ENCODE peak calls at places on chromosomes 12 and 14, in nine cellular contexts. P is AG04450; W is lower lobe of right lung; T is lung; H is BE2C; S is transverse colon; U is heart right ventricle; Q is CD8-positive, alpha-beta T cell; B is tibial artery. X is an unnamed sample.

GRCh38 chr12:48973992-48974673 is 2.6 kb upstream of the WNT10B start:
- DNase-seq in P (no peak), W (peak; percentile 62), T (no peak), H (peak; percentile 74), S (no peak), U (peak; percentile 65), Q (no peak), B (no peak), X (no peak)

GRCh38 chr14:50082308-50082742 is 34.0 kb downstream of the VCPKMT start:
- DNase-seq in P (no peak), W (no peak), T (no peak), H (no peak), S (no peak), U (no peak), Q (peak; percentile 89), B (no peak), X (no peak)

GRCh38 chr12:76586764-76587395 is 27.3 kb upstream of the OSBPL8 start:
- DNase-seq in P (peak; percentile 18), W (no peak), T (no peak), H (peak; percentile 12), S (peak; percentile 13), U (no peak), Q (peak; percentile 36), B (no peak), X (no peak)

GRCh38 chr12:27272375-27273028 is 28.4 kb downstream of the STK38L start:
- DNase-seq in P (no peak), W (no peak), T (no peak), H (no peak), S (no peak), U (no peak), Q (no peak), B (no peak), X (no peak)

GRCh38 chr12:8638951-8639350 is 23.7 kb downstream of the MFAP5 start:
- DNase-seq in P (no peak), W (no peak), T (no peak), H (no peak), S (no peak), U (no peak), Q (no peak), B (no peak), X (no peak)

GRCh38 chr14:65847065-65847847 is 434.7 kb downstream of the FUT8 start:
- DNase-seq in P (no peak), W (no peak), T (no peak), H (no peak), S (peak; percentile 43), U (no peak), Q (peak; percentile 84), B (no peak), X (no peak)

GRCh38 chr12:95942106-95942531 is 295 bp downstream of the CCDC38 start:
- DNase-seq in P (no peak), W (no peak), T (no peak), H (no peak), S (no peak), U (no peak), Q (no peak), B (no peak), X (no peak)

GRCh38 chr12:88895634-88896033 is 315.4 kb upstream of the KITLG start:
- DNase-seq in P (peak; percentile 6), W (no peak), T (no peak), H (no peak), S (no peak), U (no peak), Q (no peak), B (no peak), X (no peak)

GRCh38 chr14:23492618-23493272 is 23.2 kb downstream of the NGDN start:
- DNase-seq in P (no peak), W (no peak), T (no peak), H (no peak), S (no peak), U (no peak), Q (no peak), B (no peak), X (no peak)

GRCh38 chr12:41486718-41487117 is 298.6 kb downstream of the PDZRN4 start:
- DNase-seq in P (peak; percentile 1), W (no peak), T (no peak), H (no peak), S (no peak), U (no peak), Q (no peak), B (no peak), X (no peak)

GRCh38 chr12:108838194-108839010 is 19.0 kb downstream of the SSH1 start:
- DNase-seq in P (peak; percentile 100), W (peak; percentile 89), T (peak; percentile 80), H (peak; percentile 85), S (peak; percentile 78), U (peak; percentile 87), Q (peak; percentile 67), B (peak; percentile 94), X (peak; percentile 60)

GRCh38 chr12:54016478-54016964 is 7.7 kb downstream of the HOXC8 start:
- DNase-seq in P (no peak), W (no peak), T (no peak), H (peak; percentile 53), S (no peak), U (no peak), Q (no peak), B (no peak), X (no peak)

GRCh38 chr12:96400631-96401060 is 407 bp upstream of the CDK17 start:
- DNase-seq in P (no peak), W (no peak), T (no peak), H (no peak), S (no peak), U (no peak), Q (no peak), B (no peak), X (no peak)

DNA sequence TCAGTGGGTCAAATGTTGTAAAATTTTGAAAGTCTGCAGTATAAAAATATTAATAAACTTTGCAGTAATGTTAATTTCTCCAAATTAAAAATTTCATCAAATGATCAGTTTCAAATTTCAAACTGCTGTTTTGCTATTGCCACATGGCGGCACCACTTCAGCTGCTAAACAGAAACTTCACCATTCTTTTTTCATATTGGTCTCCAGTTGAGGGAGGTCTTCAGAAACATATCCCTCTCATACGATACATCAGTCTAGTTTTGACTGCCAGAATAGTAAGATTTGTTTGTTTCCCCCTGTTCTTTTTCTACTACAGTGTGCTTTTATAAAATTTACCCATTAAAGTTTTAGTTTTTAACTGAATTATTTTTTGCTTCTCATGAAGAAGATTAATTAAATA is 4.2 kb upstream of the TRHDE start:
- DNase-seq in P (no peak), W (no peak), T (no peak), H (no peak), S (no peak), U (no peak), Q (no peak), B (no peak), X (no peak)
- TF ChIP-seq CTCF in P (peak; percentile 49), W (no peak), T (no peak), H (peak; percentile 44), S (no peak), U (no peak), Q (no peak), B (peak; percentile 16), X (peak; percentile 57)

DNA sequence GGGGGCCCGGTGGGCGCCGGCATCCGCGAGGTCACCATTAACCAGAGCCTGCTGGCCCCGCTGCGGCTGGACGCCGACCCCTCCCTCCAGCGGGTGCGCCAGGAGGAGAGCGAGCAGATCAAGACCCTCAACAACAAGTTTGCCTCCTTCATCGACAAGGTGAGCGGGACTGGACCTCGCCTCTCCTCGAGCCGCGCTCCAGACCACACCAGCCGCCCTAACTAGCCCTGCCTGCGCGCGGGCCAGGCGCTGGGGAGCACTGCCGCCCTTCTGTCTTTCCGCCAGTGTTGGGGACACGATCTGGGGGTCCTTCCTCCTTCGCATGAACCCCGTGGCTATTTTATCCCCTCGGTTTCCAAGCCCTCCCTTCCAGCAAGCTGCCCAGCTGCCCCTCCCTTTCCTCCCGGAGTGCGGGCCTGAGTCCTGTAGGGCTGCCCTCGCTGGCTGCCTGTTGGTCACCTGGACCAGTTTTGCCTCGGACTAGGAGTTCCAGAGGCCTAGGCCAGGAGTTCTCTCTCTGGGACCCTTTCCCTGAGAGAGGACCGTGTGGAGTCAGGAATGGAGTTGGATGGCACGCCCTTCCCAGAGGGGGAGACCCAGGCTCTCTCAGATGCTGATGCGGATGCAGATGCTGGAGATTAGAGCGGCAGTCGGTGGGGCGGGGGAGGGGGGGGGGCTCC is 559 bp downstream of the KRT7 start:
- DNase-seq in P (no peak), W (no peak), T (no peak), H (no peak), S (no peak), U (no peak), Q (no peak), B (peak; percentile 62), X (no peak)
- H3K4me3 ChIP-seq in P (no peak overlapping the region), W (peak overlapping the region; percentile 51), T (peak overlapping the region; percentile 43), H (no peak overlapping the region), S (no peak overlapping the region), U (peak overlapping the region; percentile 13), Q (no peak overlapping the region), B (peak overlapping the region; percentile 17), X (no peak overlapping the region)

DNA sequence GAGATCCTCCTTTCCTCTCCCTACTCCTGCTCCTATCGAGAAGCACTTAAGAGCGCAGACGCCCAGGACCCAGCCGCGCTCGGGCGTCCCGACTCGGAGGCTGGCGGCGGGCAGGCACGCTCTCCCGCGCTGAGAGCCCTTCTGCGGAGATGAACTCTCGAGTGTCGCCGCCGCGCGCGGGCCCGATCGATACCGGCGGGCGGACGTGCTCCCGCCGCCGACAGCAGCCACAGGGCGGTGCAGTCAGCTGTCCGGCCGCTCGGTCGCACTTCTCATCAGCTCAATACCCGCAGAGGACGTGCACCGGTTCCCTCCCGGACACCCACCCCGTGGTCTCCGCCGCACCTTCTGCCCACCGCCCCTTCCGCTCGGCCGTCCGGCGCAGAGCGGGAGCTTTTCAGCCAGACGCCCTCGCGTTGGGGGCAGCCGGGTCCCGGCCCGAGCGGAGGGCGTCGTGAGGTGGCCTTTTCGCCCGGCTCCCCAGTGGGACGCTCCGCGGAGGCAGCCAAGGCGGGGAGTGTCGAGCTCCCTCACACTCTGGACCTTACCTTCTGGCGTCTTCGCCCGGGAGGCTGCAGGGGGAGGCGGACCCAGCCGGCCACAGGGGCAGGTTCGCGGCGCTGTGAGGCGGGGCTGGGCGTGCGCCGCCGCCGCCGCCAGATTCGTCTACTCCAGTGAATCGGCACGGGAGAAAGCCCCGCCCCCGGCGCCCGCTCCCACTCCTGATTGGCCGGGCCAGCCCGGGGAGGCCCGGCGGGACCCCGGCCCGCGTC is 421 bp upstream of the INSM2 start:
- DNase-seq in P (no peak), W (peak; percentile 62), T (peak; percentile 30), H (peak; percentile 100), S (peak; percentile 67), U (peak; percentile 46), Q (peak; percentile 40), B (no peak), X (peak; percentile 49)
- H3K27me3 ChIP-seq in P (peaks cover 39% of the 10 kb centered on the region), W (peaks cover 69% of the 10 kb centered on the region), T (no peaks in the 10 kb centered on the region), H (no peaks in the 10 kb centered on the region), S (peaks cover 81% of the 10 kb centered on the region), U (peaks cover 80% of the 10 kb centered on the region), Q (peaks cover 35% of the 10 kb centered on the region), B (peaks cover 2% of the 10 kb centered on the region), X (peaks cover 17% of the 10 kb centered on the region)

GRCh38 chr12:4763549-4763948 is 43.3 kb downstream of the GALNT8 start:
- DNase-seq in P (no peak), W (no peak), T (no peak), H (peak; percentile 77), S (peak; percentile 25), U (no peak), Q (peak; percentile 24), B (no peak), X (no peak)
- TF ChIP-seq CTCF in P (no peak), W (no peak), T (no peak), H (peak; percentile 61), S (peak; percentile 11), U (no peak), Q (no peak), B (no peak), X (no peak)

X was measured in dorsolateral prefrontal cortex.